ENCODE peak calls at places on chromosomes 2 and 18, in four cellular contexts. X is H9, A is IMR-90, L is mesendoderm. O is an unnamed sample.

GRCh38 chr2:218066946-218067515 is 2.0 kb upstream of the RUFY4 start:
- DNase-seq in X (peak), A (no peak), L (no peak), O (no peak)

GRCh38 chr2:226515344-226516055 is 284.1 kb downstream of the IRS1 start:
- DNase-seq in A (peak), L (no peak), X (no peak), O (no peak)

GRCh38 chr2:104658149-104658839 is 195.6 kb upstream of the POU3F3 start:
- DNase-seq in A (no peak), L (peak), X (peak), O (peak)

GRCh38 chr2:233273120-233273519 is 21.6 kb downstream of the ATG16L1 start:
- DNase-seq in L (no peak), A (no peak), X (no peak), O (no peak)

GRCh38 chr2:233822781-233823730 is 31.3 kb downstream of the HJURP start:
- DNase-seq in X (peak), L (no peak), A (no peak), O (no peak)

GRCh38 chr2:241708879-241709278 is 7.0 kb downstream of the ING5 start:
- DNase-seq in X (no peak), L (no peak), A (no peak), O (no peak)

GRCh38 chr2:140910683-140911082 is 1220.1 kb downstream of the LRP1B start:
- DNase-seq in X (no peak), L (no peak), A (no peak), O (no peak)

GRCh38 chr18:75344161-75344560 is 83.3 kb downstream of the SMIM21 start:
- DNase-seq in A (no peak), L (peak), X (peak), O (no peak)

GRCh38 chr2:84735383-84735782 is 145.5 kb downstream of the TRABD2A start:
- DNase-seq in X (no peak), A (peak), L (no peak), O (no peak)

DNA sequence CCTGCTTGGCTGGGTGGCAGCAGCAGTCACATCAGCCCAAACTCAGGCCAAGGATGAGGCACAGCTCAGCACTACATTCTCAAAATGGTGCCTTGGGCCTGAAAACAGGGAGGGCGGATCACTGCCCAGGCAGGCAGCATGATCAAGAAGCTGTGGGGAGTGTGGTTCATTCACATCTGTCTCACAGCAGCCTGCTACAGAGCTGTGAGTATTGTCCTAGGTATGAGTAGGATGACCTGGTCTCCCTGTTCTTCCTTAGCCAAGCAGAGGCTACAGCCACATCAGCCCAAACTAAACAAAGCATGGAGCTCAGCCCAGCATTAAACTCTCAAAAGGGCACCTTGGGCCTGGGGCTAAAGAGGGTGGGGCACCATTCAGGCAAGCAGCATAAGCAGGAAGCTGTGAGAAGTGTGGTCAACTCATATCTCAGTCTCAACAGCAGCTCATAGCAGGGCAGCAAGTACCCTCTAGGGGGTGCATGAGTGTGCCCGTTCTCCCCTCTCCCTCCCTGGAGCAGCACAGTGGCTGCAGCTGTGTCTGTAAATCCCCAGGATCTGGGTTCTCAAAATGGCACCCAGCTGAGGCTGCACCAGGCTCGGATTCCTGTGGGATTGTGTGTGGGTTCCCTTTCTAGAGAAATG is 139.6 kb downstream of the TRABD2A start:
- DNase-seq in X (peak), A (peak), L (peak), O (no peak)
- H2BK5ac ChIP-seq in X (no peak), A (no peak), L (no peak), O (no peak)

GRCh38 chr2:208985644-208986043 is 438.2 kb upstream of the MAP2 start:
- DNase-seq in A (no peak), X (no peak), L (peak), O (no peak)
- H2BK5ac ChIP-seq in A (no peak), X (no peak), L (no peak), O (no peak)

GRCh38 chr18:46917808-46918600 is 602 bp downstream of the KATNAL2 start:
- DNase-seq in L (peak), X (peak), A (peak), O (no peak)
- H2BK5ac ChIP-seq in L (no peak), X (no peak), A (peak), O (peak)

GRCh38 chr18:58611471-58612131 is 17.3 kb downstream of the ALPK2 start:
- DNase-seq in A (no peak), L (peak), X (peak), O (peak)
- H2BK5ac ChIP-seq in A (no peak), L (peak), X (no peak), O (no peak)

DNA sequence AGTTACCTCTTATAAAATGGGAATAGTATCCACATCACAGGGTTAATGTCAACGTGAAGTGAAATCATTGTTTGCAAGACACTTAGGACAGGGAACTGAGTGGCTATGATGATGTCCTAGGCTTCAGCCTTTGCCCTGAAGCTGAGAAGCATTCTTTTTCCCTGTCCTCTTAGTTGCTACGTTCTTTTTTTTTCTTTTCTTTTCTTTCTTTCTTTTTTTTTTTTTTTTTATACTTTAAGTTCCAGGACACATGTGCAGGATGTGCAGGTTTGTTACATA is 18.4 kb upstream of the TXNDC2 start:
- DNase-seq in X (no peak), L (no peak), A (no peak), O (no peak)
- H2BK5ac ChIP-seq in X (no peak), L (no peak), A (no peak), O (no peak)

GRCh38 chr18:46037512-46038305 is 34.4 kb downstream of the PSTPIP2 start:
- DNase-seq in X (no peak), A (no peak), L (no peak), O (no peak)
- H2BK5ac ChIP-seq in X (no peak), A (no peak), L (no peak), O (no peak)

DNA sequence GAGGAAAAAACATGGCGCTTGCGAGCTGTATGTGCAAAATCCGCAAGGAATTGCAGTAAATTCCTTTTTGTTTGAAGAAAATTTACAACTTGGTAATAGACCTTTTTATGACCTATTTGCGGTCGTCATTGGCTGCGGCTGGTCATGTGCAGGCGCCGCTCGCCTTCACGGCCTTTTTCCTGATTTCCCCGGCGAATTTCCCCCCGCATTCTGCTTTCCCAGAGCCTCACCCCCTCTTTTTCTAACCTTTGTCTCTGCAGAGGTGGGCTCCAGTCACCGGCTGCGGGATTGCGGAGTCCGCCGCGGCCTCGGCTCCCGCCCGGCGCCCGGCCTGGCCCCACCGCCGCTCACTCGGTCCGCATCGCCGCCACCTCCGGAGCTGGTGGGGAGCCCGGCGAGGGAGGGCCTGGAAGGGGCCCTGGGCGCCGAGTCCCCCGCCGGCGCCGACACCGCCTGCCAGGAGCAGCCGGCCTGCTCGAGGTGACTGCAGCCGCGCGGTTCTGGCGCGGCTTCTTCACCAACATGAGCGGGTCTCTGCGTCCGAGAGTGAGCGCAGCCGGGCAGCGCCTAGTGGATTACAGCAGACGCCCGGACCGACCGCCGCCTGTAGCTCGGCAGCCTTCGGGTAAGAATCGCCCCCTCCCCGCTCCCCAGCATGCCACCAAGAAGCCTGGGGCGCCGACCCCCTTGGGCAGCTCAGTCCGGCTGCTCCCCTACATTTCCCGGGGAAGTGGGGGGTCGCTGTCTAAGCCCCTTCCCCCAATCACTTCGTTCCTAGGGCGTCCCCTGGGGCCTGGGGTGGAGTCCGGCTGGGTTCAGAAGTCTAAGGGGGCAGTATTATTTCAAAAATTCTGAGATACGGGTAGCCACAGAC is 7.1 kb downstream of the HOXD8 start:
- DNase-seq in X (peak), A (no peak), L (peak), O (no peak)
- H2BK5ac ChIP-seq in X (no peak), A (no peak), L (no peak), O (no peak)

DNA sequence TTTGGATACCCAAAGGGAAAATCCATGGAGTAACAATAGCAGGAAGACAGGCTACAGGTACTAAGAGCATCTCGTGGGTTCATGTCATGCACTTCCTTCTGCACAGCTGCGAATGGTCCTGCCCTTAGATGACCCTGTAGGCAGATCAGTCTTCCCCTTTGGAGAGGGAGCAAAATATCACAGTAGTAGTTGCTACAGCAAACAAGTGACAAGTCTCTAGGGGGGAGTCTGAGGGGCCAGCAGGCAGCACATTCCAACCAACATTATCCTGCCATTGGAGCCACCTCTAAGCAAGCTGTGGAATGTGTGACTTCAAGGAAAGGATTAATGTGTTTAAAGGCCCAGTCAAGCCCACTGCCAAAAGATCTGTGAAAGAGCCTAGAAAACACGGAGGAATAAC is 273.2 kb upstream of the PARD3B start:
- DNase-seq in L (peak), X (peak), A (no peak), O (no peak)
- H2BK5ac ChIP-seq in L (no peak), X (no peak), A (no peak), O (no peak)

GRCh38 chr2:229784791-229785190 is 70.4 kb upstream of the DNER start:
- DNase-seq in L (no peak), A (peak), X (no peak), O (no peak)

GRCh38 chr2:229783108-229783721 is 68.9 kb upstream of the DNER start:
- DNase-seq in A (no peak), X (no peak), L (no peak), O (no peak)

GRCh38 chr2:229777716-229778115 is 63.4 kb upstream of the DNER start:
- DNase-seq in A (no peak), L (no peak), X (no peak), O (no peak)

GRCh38 chr2:229779650-229780049 is 65.3 kb upstream of the DNER start:
- DNase-seq in L (no peak), A (peak), X (no peak), O (no peak)

GRCh38 chr2:229780856-229781773 is 66.8 kb upstream of the DNER start:
- DNase-seq in A (peak), X (no peak), L (peak), O (peak)
- H2BK5ac ChIP-seq in A (peak), X (no peak), L (no peak), O (no peak)

GRCh38 chr2:133711806-133712205 is 143.5 kb upstream of the NCKAP5 start:
- DNase-seq in A (no peak), L (no peak), X (no peak), O (no peak)

GRCh38 chr2:133710613-133711012 is 142.3 kb upstream of the NCKAP5 start:
- DNase-seq in L (no peak), X (no peak), A (peak), O (no peak)

GRCh38 chr2:133711226-133711625 is 143.0 kb upstream of the NCKAP5 start:
- DNase-seq in A (no peak), L (no peak), X (no peak), O (peak)

GRCh38 chr2:133713049-133713580 is 144.9 kb upstream of the NCKAP5 start:
- DNase-seq in A (no peak), X (no peak), L (no peak), O (no peak)

GRCh38 chr2:133712369-133712768 is 144.1 kb upstream of the NCKAP5 start:
- DNase-seq in A (no peak), X (no peak), L (no peak), O (no peak)
- H2BK5ac ChIP-seq in A (no peak), X (no peak), L (no peak), O (no peak)

O was measured in neuronal stem cell.